ENCODE peak calls at places on chromosomes 4 and X, in seven cellular contexts. One of them, this sample, is unnamed.

GRCh38 chr4:186725422-186726149 is 1.9 kb upstream of the FAT1 start:
- DNase-seq in CD8-positive, alpha-beta memory T cell: no peak
- DNase-seq in adrenal gland: peak; percentile 48
- DNase-seq in SJCRH30: peak; percentile 71
- DNase-seq in mesenchymal stem cell: peak; percentile 89
- DNase-seq in RWPE2: peak; percentile 79
- DNase-seq in lower lobe of right lung: peak; percentile 76
- DNase-seq in this sample: peak; percentile 83

GRCh38 chr4:65670331-65671031 is at the start of gene EPHA5:
- DNase-seq in CD8-positive, alpha-beta memory T cell: no peak
- DNase-seq in adrenal gland: peak; percentile 28
- DNase-seq in SJCRH30: peak; percentile 92
- DNase-seq in mesenchymal stem cell: peak; percentile 83
- DNase-seq in RWPE2: peak; percentile 61
- DNase-seq in lower lobe of right lung: peak; percentile 57
- DNase-seq in this sample: peak; percentile 93

GRCh38 chrX:413322-414201 is 26.9 kb upstream of the PPP2R3B start:
- DNase-seq in CD8-positive, alpha-beta memory T cell: no peak
- DNase-seq in adrenal gland: no peak
- DNase-seq in SJCRH30: peak; percentile 75
- DNase-seq in mesenchymal stem cell: peak; percentile 17
- DNase-seq in RWPE2: no peak
- DNase-seq in lower lobe of right lung: no peak
- DNase-seq in this sample: peak; percentile 13

GRCh38 chr4:89439533-89439932 is 131.9 kb upstream of the GPRIN3 start:
- DNase-seq in CD8-positive, alpha-beta memory T cell: no peak
- DNase-seq in adrenal gland: no peak
- DNase-seq in SJCRH30: no peak
- DNase-seq in mesenchymal stem cell: no peak
- DNase-seq in RWPE2: no peak
- DNase-seq in lower lobe of right lung: no peak
- DNase-seq in this sample: no peak

GRCh38 chrX:274904-275475 is 6.2 kb upstream of the PLCXD1 start:
- DNase-seq in CD8-positive, alpha-beta memory T cell: no peak
- DNase-seq in adrenal gland: no peak
- DNase-seq in SJCRH30: peak; percentile 46
- DNase-seq in mesenchymal stem cell: peak; percentile 72
- DNase-seq in RWPE2: peak; percentile 35
- DNase-seq in lower lobe of right lung: peak; percentile 83
- DNase-seq in this sample: no peak

GRCh38 chr4:74014332-74014731 is 15.9 kb upstream of the CXCL5 start:
- DNase-seq in CD8-positive, alpha-beta memory T cell: no peak
- DNase-seq in adrenal gland: no peak
- DNase-seq in SJCRH30: peak; percentile 31
- DNase-seq in mesenchymal stem cell: no peak
- DNase-seq in RWPE2: no peak
- DNase-seq in lower lobe of right lung: no peak
- DNase-seq in this sample: no peak

GRCh38 chr4:22643952-22644351 is 48.8 kb upstream of the GBA3 start:
- DNase-seq in CD8-positive, alpha-beta memory T cell: no peak
- DNase-seq in adrenal gland: no peak
- DNase-seq in SJCRH30: peak; percentile 14
- DNase-seq in mesenchymal stem cell: no peak
- DNase-seq in RWPE2: no peak
- DNase-seq in lower lobe of right lung: no peak
- DNase-seq in this sample: no peak

GRCh38 chr4:86972997-86973396 is 38.2 kb downstream of the AFF1 start:
- DNase-seq in CD8-positive, alpha-beta memory T cell: no peak
- DNase-seq in adrenal gland: no peak
- DNase-seq in SJCRH30: no peak
- DNase-seq in mesenchymal stem cell: peak; percentile 28
- DNase-seq in RWPE2: no peak
- DNase-seq in lower lobe of right lung: peak; percentile 67
- DNase-seq in this sample: no peak

GRCh38 chr4:73222466-73223257 is 35.9 kb downstream of the ANKRD17 start:
- DNase-seq in CD8-positive, alpha-beta memory T cell: peak; percentile 76
- DNase-seq in adrenal gland: peak; percentile 69
- DNase-seq in SJCRH30: peak; percentile 91
- DNase-seq in mesenchymal stem cell: peak; percentile 97
- DNase-seq in RWPE2: no peak
- DNase-seq in lower lobe of right lung: no peak
- DNase-seq in this sample: peak; percentile 93

GRCh38 chr4:2591189-2591588 is 54.7 kb downstream of the FAM193A start:
- DNase-seq in CD8-positive, alpha-beta memory T cell: no peak
- DNase-seq in adrenal gland: peak; percentile 45
- DNase-seq in SJCRH30: no peak
- DNase-seq in mesenchymal stem cell: peak; percentile 84
- DNase-seq in RWPE2: no peak
- DNase-seq in lower lobe of right lung: no peak
- DNase-seq in this sample: no peak

GRCh38 chr4:120105472-120105871 is 38.8 kb upstream of the MAD2L1 start:
- DNase-seq in CD8-positive, alpha-beta memory T cell: no peak
- DNase-seq in adrenal gland: no peak
- DNase-seq in SJCRH30: no peak
- DNase-seq in mesenchymal stem cell: no peak
- DNase-seq in RWPE2: no peak
- DNase-seq in lower lobe of right lung: no peak
- DNase-seq in this sample: no peak

GRCh38 chr4:99405433-99406115 is 29.6 kb downstream of the ADH7 start:
- DNase-seq in CD8-positive, alpha-beta memory T cell: peak; percentile 29
- DNase-seq in adrenal gland: peak; percentile 84
- DNase-seq in SJCRH30: peak; percentile 79
- DNase-seq in mesenchymal stem cell: peak; percentile 73
- DNase-seq in RWPE2: no peak
- DNase-seq in lower lobe of right lung: no peak
- DNase-seq in this sample: peak; percentile 72

GRCh38 chrX:74179071-74179470 is 124.9 kb upstream of the ZCCHC13 start:
- DNase-seq in CD8-positive, alpha-beta memory T cell: no peak
- DNase-seq in adrenal gland: no peak
- DNase-seq in SJCRH30: no peak
- DNase-seq in mesenchymal stem cell: peak; percentile 47
- DNase-seq in RWPE2: no peak
- DNase-seq in lower lobe of right lung: no peak
- DNase-seq in this sample: no peak

GRCh38 chr4:122152699-122153328 is 683 bp downstream of the BLTP1 start:
- DNase-seq in CD8-positive, alpha-beta memory T cell: no peak
- DNase-seq in adrenal gland: peak; percentile 50
- DNase-seq in SJCRH30: peak; percentile 70
- DNase-seq in mesenchymal stem cell: peak; percentile 53
- DNase-seq in RWPE2: no peak
- DNase-seq in lower lobe of right lung: peak; percentile 67
- DNase-seq in this sample: peak; percentile 9

GRCh38 chrX:19776753-19777152 is 110.6 kb downstream of the SH3KBP1 start:
- DNase-seq in CD8-positive, alpha-beta memory T cell: peak; percentile 55
- DNase-seq in adrenal gland: no peak
- DNase-seq in SJCRH30: peak; percentile 26
- DNase-seq in mesenchymal stem cell: no peak
- DNase-seq in RWPE2: no peak
- DNase-seq in lower lobe of right lung: no peak
- DNase-seq in this sample: no peak

GRCh38 chrX:72572248-72573157 is at the start of gene HDAC8:
- DNase-seq in CD8-positive, alpha-beta memory T cell: peak; percentile 34
- DNase-seq in adrenal gland: peak; percentile 73
- DNase-seq in SJCRH30: peak; percentile 90
- DNase-seq in mesenchymal stem cell: peak; percentile 85
- DNase-seq in RWPE2: peak; percentile 68
- DNase-seq in lower lobe of right lung: peak; percentile 75
- DNase-seq in this sample: peak; percentile 73

GRCh38 chr4:156824451-156825060 is 147.0 kb downstream of the PDGFC start:
- DNase-seq in CD8-positive, alpha-beta memory T cell: no peak
- DNase-seq in adrenal gland: no peak
- DNase-seq in SJCRH30: no peak
- DNase-seq in mesenchymal stem cell: no peak
- DNase-seq in RWPE2: no peak
- DNase-seq in lower lobe of right lung: no peak
- DNase-seq in this sample: no peak

GRCh38 chr4:4866833-4867744 is 7.6 kb downstream of the MSX1 start:
- DNase-seq in CD8-positive, alpha-beta memory T cell: no peak
- DNase-seq in adrenal gland: no peak
- DNase-seq in SJCRH30: no peak
- DNase-seq in mesenchymal stem cell: peak; percentile 21
- DNase-seq in RWPE2: peak; percentile 35
- DNase-seq in lower lobe of right lung: no peak
- DNase-seq in this sample: no peak

GRCh38 chr4:4868506-4869379 is 9.3 kb downstream of the MSX1 start:
- DNase-seq in CD8-positive, alpha-beta memory T cell: no peak
- DNase-seq in adrenal gland: no peak
- DNase-seq in SJCRH30: no peak
- DNase-seq in mesenchymal stem cell: no peak
- DNase-seq in RWPE2: no peak
- DNase-seq in lower lobe of right lung: no peak
- DNase-seq in this sample: no peak

GRCh38 chr4:4869380-4869723 is 9.9 kb downstream of the MSX1 start:
- DNase-seq in CD8-positive, alpha-beta memory T cell: no peak
- DNase-seq in adrenal gland: no peak
- DNase-seq in SJCRH30: no peak
- DNase-seq in mesenchymal stem cell: no peak
- DNase-seq in RWPE2: peak; percentile 43
- DNase-seq in lower lobe of right lung: no peak
- DNase-seq in this sample: no peak

GRCh38 chr4:4866124-4866832 is 6.8 kb downstream of the MSX1 start:
- DNase-seq in CD8-positive, alpha-beta memory T cell: no peak
- DNase-seq in adrenal gland: no peak
- DNase-seq in SJCRH30: no peak
- DNase-seq in mesenchymal stem cell: peak; percentile 26
- DNase-seq in RWPE2: peak; percentile 29
- DNase-seq in lower lobe of right lung: no peak
- DNase-seq in this sample: no peak

DNA sequence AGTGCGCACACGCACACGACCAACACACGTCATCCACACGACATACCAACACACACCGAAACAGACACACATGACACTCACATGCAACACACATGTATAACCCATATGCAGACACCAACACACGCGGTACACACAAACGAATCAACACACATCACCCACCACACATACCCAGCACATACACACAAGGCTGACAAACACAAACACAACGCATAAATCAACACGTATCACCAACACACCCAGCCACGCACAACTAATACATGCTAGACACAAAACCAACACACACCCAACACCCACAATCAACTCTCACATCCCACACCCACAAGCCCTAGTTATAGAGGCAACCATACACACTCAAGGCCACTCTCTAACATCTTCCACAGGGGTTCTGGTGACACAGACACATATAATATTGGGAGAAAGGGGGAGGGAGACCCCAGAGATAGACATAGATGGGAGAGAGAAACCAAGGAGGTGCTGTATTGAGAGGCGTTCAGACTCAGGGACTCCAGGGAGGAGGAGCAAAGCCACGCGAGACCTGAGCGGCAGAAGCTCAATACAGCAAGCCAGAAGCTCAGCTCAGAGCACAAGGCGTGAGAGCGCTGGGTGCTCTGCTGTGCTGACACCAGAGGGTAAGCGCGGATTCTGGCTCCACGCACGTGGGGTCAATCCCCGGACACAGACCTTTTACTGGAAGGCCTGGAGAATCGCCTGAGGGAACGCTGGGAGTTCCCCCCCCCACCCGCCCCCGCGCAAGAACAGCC is 8.5 kb downstream of the MSX1 start:
- DNase-seq in CD8-positive, alpha-beta memory T cell: no peak
- DNase-seq in adrenal gland: no peak
- DNase-seq in SJCRH30: no peak
- DNase-seq in mesenchymal stem cell: no peak
- DNase-seq in RWPE2: no peak
- DNase-seq in lower lobe of right lung: no peak
- DNase-seq in this sample: no peak
- H3K27me3 ChIP-seq in CD8-positive, alpha-beta memory T cell: peaks cover 46% of the 10 kb centered on the region
- H3K27me3 ChIP-seq in adrenal gland: peaks cover 88% of the 10 kb centered on the region
- H3K27me3 ChIP-seq in SJCRH30: peaks cover 4% of the 10 kb centered on the region
- H3K27me3 ChIP-seq in mesenchymal stem cell: peaks cover 65% of the 10 kb centered on the region
- H3K27me3 ChIP-seq in RWPE2: peaks cover 100% of the 10 kb centered on the region
- H3K27me3 ChIP-seq in lower lobe of right lung: peaks cover 99% of the 10 kb centered on the region
- H3K27me3 ChIP-seq in this sample: peaks cover 73% of the 10 kb centered on the region

GRCh38 chrX:111005151-111005550 is 90.8 kb upstream of the PAK3 start:
- DNase-seq in CD8-positive, alpha-beta memory T cell: no peak
- DNase-seq in adrenal gland: no peak
- DNase-seq in SJCRH30: no peak
- DNase-seq in mesenchymal stem cell: no peak
- DNase-seq in RWPE2: no peak
- DNase-seq in lower lobe of right lung: no peak
- DNase-seq in this sample: no peak

GRCh38 chrX:111006119-111006518 is 89.9 kb upstream of the PAK3 start:
- DNase-seq in CD8-positive, alpha-beta memory T cell: no peak
- DNase-seq in adrenal gland: no peak
- DNase-seq in SJCRH30: no peak
- DNase-seq in mesenchymal stem cell: no peak
- DNase-seq in RWPE2: no peak
- DNase-seq in lower lobe of right lung: no peak
- DNase-seq in this sample: no peak

GRCh38 chrX:111008126-111008525 is 87.9 kb upstream of the PAK3 start:
- DNase-seq in CD8-positive, alpha-beta memory T cell: no peak
- DNase-seq in adrenal gland: no peak
- DNase-seq in SJCRH30: no peak
- DNase-seq in mesenchymal stem cell: no peak
- DNase-seq in RWPE2: no peak
- DNase-seq in lower lobe of right lung: no peak
- DNase-seq in this sample: no peak

GRCh38 chrX:111009256-111009655 is 86.7 kb upstream of the PAK3 start:
- DNase-seq in CD8-positive, alpha-beta memory T cell: no peak
- DNase-seq in adrenal gland: no peak
- DNase-seq in SJCRH30: no peak
- DNase-seq in mesenchymal stem cell: no peak
- DNase-seq in RWPE2: no peak
- DNase-seq in lower lobe of right lung: no peak
- DNase-seq in this sample: no peak

DNA sequence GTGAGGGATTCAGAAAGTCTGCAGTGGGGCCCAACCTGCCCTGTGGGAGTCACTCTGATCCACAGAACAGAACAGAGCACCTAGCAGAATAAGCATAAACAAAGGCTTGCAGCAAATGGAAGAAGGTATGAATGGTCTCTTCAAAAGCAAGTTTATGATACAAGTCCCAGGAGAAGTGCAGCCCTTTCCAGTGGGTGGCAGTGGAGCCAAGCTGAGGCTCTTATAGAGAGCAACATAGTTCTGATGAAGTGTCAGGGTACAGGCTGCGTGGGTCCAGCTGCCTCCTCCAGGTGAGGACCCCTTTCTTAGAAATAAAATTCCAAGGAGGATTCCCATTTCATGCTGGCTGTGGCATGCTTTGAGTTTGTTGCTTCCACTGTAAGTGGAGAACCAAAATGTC is 88.8 kb upstream of the PAK3 start:
- DNase-seq in CD8-positive, alpha-beta memory T cell: no peak
- DNase-seq in adrenal gland: no peak
- DNase-seq in SJCRH30: no peak
- DNase-seq in mesenchymal stem cell: no peak
- DNase-seq in RWPE2: no peak
- DNase-seq in lower lobe of right lung: no peak
- DNase-seq in this sample: no peak
- H3K27me3 ChIP-seq in CD8-positive, alpha-beta memory T cell: no peaks in the 10 kb centered on the region
- H3K27me3 ChIP-seq in adrenal gland: peaks cover 15% of the 10 kb centered on the region
- H3K27me3 ChIP-seq in SJCRH30: no peaks in the 10 kb centered on the region
- H3K27me3 ChIP-seq in mesenchymal stem cell: peaks cover 79% of the 10 kb centered on the region
- H3K27me3 ChIP-seq in RWPE2: no peaks in the 10 kb centered on the region
- H3K27me3 ChIP-seq in lower lobe of right lung: no peaks in the 10 kb centered on the region
- H3K27me3 ChIP-seq in this sample: no peaks in the 10 kb centered on the region

GRCh38 chr4:141133146-141134006 is at the start of gene RNF150:
- DNase-seq in CD8-positive, alpha-beta memory T cell: no peak
- DNase-seq in adrenal gland: peak; percentile 88
- DNase-seq in SJCRH30: peak; percentile 95
- DNase-seq in mesenchymal stem cell: peak; percentile 93
- DNase-seq in RWPE2: peak; percentile 53
- DNase-seq in lower lobe of right lung: peak; percentile 68
- DNase-seq in this sample: peak; percentile 83
- H3K27me3 ChIP-seq in CD8-positive, alpha-beta memory T cell: no peaks in the 10 kb centered on the region
- H3K27me3 ChIP-seq in adrenal gland: no peaks in the 10 kb centered on the region
- H3K27me3 ChIP-seq in SJCRH30: no peaks in the 10 kb centered on the region
- H3K27me3 ChIP-seq in mesenchymal stem cell: peaks cover 59% of the 10 kb centered on the region
- H3K27me3 ChIP-seq in RWPE2: peaks cover 8% of the 10 kb centered on the region
- H3K27me3 ChIP-seq in lower lobe of right lung: peaks cover 46% of the 10 kb centered on the region
- H3K27me3 ChIP-seq in this sample: peaks cover 2% of the 10 kb centered on the region

GRCh38 chrX:150365051-150365952 is 2.2 kb downstream of the MAMLD1 start:
- DNase-seq in CD8-positive, alpha-beta memory T cell: peak; percentile 53
- DNase-seq in adrenal gland: peak; percentile 75
- DNase-seq in SJCRH30: peak; percentile 83
- DNase-seq in mesenchymal stem cell: peak; percentile 71
- DNase-seq in RWPE2: no peak
- DNase-seq in lower lobe of right lung: peak; percentile 70
- DNase-seq in this sample: peak; percentile 28
- H3K27me3 ChIP-seq in CD8-positive, alpha-beta memory T cell: no peaks in the 10 kb centered on the region
- H3K27me3 ChIP-seq in adrenal gland: no peaks in the 10 kb centered on the region
- H3K27me3 ChIP-seq in SJCRH30: no peaks in the 10 kb centered on the region
- H3K27me3 ChIP-seq in mesenchymal stem cell: peaks cover 12% of the 10 kb centered on the region
- H3K27me3 ChIP-seq in RWPE2: peaks cover 16% of the 10 kb centered on the region
- H3K27me3 ChIP-seq in lower lobe of right lung: peaks cover 5% of the 10 kb centered on the region
- H3K27me3 ChIP-seq in this sample: no peaks in the 10 kb centered on the region